ENCODE peak calls at places on chromosomes 1 and 21, in ten cellular contexts. K is OCI-LY7; I is stomach; V is body of pancreas; D is AG09309; P is CD8-positive, alpha-beta T cell; S is BJ; H is NT2/D1; N is right atrium auricular region; M is cardiac muscle cell. Y is an unnamed sample.

GRCh38 chr1:176111835-176112234 is 95.3 kb downstream of the COP1 start:
- DNase-seq in K (no peak), I (no peak), V (no peak), D (no peak), P (no peak), S (no peak), H (no peak), N (no peak), M (no peak), Y (no peak)

GRCh38 chr21:46600978-46601377 is 3.9 kb downstream of the S100B start:
- DNase-seq in K (no peak), I (no peak), V (no peak), D (no peak), P (no peak), S (no peak), H (no peak), N (no peak), M (no peak), Y (no peak)

GRCh38 chr1:206691604-206692003 is 6.9 kb downstream of the MAPKAPK2 start:
- DNase-seq in K (no peak), I (peak), V (peak), D (no peak), P (no peak), S (no peak), H (no peak), N (no peak), M (peak), Y (no peak)

GRCh38 chr1:26761217-26761616 is 26.5 kb upstream of the PIGV start:
- DNase-seq in K (no peak), I (no peak), V (no peak), D (no peak), P (no peak), S (no peak), H (no peak), N (no peak), M (no peak), Y (no peak)

GRCh38 chr1:35768350-35769187 is 1.2 kb downstream of the CLSPN start:
- DNase-seq in K (peak), I (no peak), V (no peak), D (no peak), P (no peak), S (no peak), H (peak), N (no peak), M (no peak), Y (no peak)

GRCh38 chr1:46638921-46639320 is 22.3 kb upstream of the MOB3C start:
- DNase-seq in K (no peak), I (no peak), V (no peak), D (no peak), P (no peak), S (no peak), H (no peak), N (no peak), M (no peak), Y (no peak)

GRCh38 chr1:10888791-10889627 is 92.6 kb upstream of the CASZ1 start:
- DNase-seq in K (no peak), I (no peak), V (no peak), D (no peak), P (no peak), S (no peak), H (no peak), N (no peak), M (no peak), Y (no peak)

GRCh38 chr1:89953072-89953626 is 41.8 kb upstream of the ZNF326 start:
- DNase-seq in K (peak), I (peak), V (peak), D (peak), P (peak), S (peak), H (no peak), N (no peak), M (peak), Y (no peak)

GRCh38 chr21:41777934-41778815 is 11.3 kb upstream of the RIPK4 start:
- DNase-seq in K (peak), I (peak), V (peak), D (peak), P (no peak), S (no peak), H (peak), N (peak), M (peak), Y (peak)

GRCh38 chr1:207088731-207089626 is at the start of gene C4BPB:
- DNase-seq in K (no peak), I (peak), V (peak), D (no peak), P (no peak), S (no peak), H (no peak), N (no peak), M (no peak), Y (no peak)

GRCh38 chr1:198352975-198353695 is 187.3 kb downstream of the ATP6V1G3 start:
- DNase-seq in K (no peak), I (no peak), V (no peak), D (no peak), P (no peak), S (no peak), H (no peak), N (no peak), M (no peak), Y (no peak)

GRCh38 chr1:37177230-37177864 is 143.0 kb upstream of the GRIK3 start:
- DNase-seq in K (peak), I (no peak), V (peak), D (no peak), P (no peak), S (no peak), H (peak), N (no peak), M (peak), Y (no peak)

GRCh38 chr1:220067246-220068204 is 21.2 kb upstream of the EPRS1 start:
- DNase-seq in K (no peak), I (no peak), V (no peak), D (no peak), P (no peak), S (no peak), H (no peak), N (no peak), M (no peak), Y (no peak)

GRCh38 chr1:76352741-76353435 is 278.3 kb downstream of the ST6GALNAC3 start:
- DNase-seq in K (no peak), I (no peak), V (no peak), D (no peak), P (no peak), S (no peak), H (no peak), N (no peak), M (no peak), Y (no peak)

GRCh38 chr1:60765204-60765603 is 317.2 kb upstream of the NFIA start:
- DNase-seq in K (peak), I (peak), V (peak), D (no peak), P (no peak), S (no peak), H (peak), N (no peak), M (peak), Y (no peak)

GRCh38 chr1:223716302-223716862 is 4.0 kb downstream of the CAPN2 start:
- DNase-seq in K (no peak), I (no peak), V (no peak), D (no peak), P (peak), S (no peak), H (no peak), N (no peak), M (no peak), Y (no peak)

GRCh38 chr1:94014635-94015488 is 105.6 kb upstream of the GCLM start:
- DNase-seq in K (no peak), I (no peak), V (no peak), D (peak), P (no peak), S (no peak), H (no peak), N (no peak), M (no peak), Y (no peak)

GRCh38 chr1:34500451-34500850 is 254.4 kb upstream of the GJB5 start:
- DNase-seq in K (no peak), I (no peak), V (no peak), D (no peak), P (no peak), S (no peak), H (peak), N (no peak), M (peak), Y (no peak)

GRCh38 chr1:92832537-92833160 is 809 bp downstream of the RPL5 start:
- DNase-seq in K (no peak), I (no peak), V (no peak), D (no peak), P (no peak), S (no peak), H (no peak), N (no peak), M (no peak), Y (no peak)

GRCh38 chr1:100526894-100527293 is 11.0 kb upstream of the GPR88 start:
- DNase-seq in K (no peak), I (no peak), V (no peak), D (no peak), P (no peak), S (no peak), H (no peak), N (no peak), M (no peak), Y (no peak)

GRCh38 chr1:245209658-245210415 is 55.1 kb downstream of the KIF26B start:
- DNase-seq in K (no peak), I (no peak), V (no peak), D (no peak), P (no peak), S (no peak), H (no peak), N (no peak), M (no peak), Y (no peak)
- H3K4me3 ChIP-seq in K (no peak), I (no peak), V (no peak), D (no peak), P (no peak), S (no peak), H (no peak), N (no peak), M (no peak), Y (no peak)

GRCh38 chr1:16151985-16152384 is 3.9 kb downstream of the EPHA2 start:
- DNase-seq in K (no peak), I (no peak), V (no peak), D (no peak), P (no peak), S (no peak), H (no peak), N (no peak), M (no peak), Y (no peak)

GRCh38 chr1:16153110-16153998 is 2.5 kb downstream of the EPHA2 start:
- DNase-seq in K (peak), I (no peak), V (no peak), D (no peak), P (no peak), S (no peak), H (no peak), N (no peak), M (no peak), Y (no peak)

GRCh38 chr1:16151200-16151708 is 4.6 kb downstream of the EPHA2 start:
- DNase-seq in K (peak), I (no peak), V (no peak), D (no peak), P (no peak), S (no peak), H (no peak), N (no peak), M (peak), Y (no peak)

GRCh38 chr1:16153999-16154673 is 1.7 kb downstream of the EPHA2 start:
- DNase-seq in K (no peak), I (no peak), V (no peak), D (no peak), P (no peak), S (no peak), H (no peak), N (no peak), M (no peak), Y (no peak)

GRCh38 chr1:16152521-16153087 is 3.3 kb downstream of the EPHA2 start:
- DNase-seq in K (no peak), I (no peak), V (no peak), D (no peak), P (no peak), S (no peak), H (no peak), N (no peak), M (no peak), Y (no peak)
- H3K4me3 ChIP-seq in K (no peak), I (peak), V (no peak), D (no peak), P (no peak), S (no peak), H (no peak), N (peak), M (no peak), Y (peak)

GRCh38 chr1:3161130-3161840 is 92.3 kb downstream of the PRDM16 start:
- DNase-seq in K (no peak), I (peak), V (no peak), D (no peak), P (no peak), S (no peak), H (no peak), N (no peak), M (no peak), Y (no peak)
- H3K4me3 ChIP-seq in K (no peak), I (no peak), V (no peak), D (no peak), P (peak), S (no peak), H (no peak), N (no peak), M (no peak), Y (peak)

DNA sequence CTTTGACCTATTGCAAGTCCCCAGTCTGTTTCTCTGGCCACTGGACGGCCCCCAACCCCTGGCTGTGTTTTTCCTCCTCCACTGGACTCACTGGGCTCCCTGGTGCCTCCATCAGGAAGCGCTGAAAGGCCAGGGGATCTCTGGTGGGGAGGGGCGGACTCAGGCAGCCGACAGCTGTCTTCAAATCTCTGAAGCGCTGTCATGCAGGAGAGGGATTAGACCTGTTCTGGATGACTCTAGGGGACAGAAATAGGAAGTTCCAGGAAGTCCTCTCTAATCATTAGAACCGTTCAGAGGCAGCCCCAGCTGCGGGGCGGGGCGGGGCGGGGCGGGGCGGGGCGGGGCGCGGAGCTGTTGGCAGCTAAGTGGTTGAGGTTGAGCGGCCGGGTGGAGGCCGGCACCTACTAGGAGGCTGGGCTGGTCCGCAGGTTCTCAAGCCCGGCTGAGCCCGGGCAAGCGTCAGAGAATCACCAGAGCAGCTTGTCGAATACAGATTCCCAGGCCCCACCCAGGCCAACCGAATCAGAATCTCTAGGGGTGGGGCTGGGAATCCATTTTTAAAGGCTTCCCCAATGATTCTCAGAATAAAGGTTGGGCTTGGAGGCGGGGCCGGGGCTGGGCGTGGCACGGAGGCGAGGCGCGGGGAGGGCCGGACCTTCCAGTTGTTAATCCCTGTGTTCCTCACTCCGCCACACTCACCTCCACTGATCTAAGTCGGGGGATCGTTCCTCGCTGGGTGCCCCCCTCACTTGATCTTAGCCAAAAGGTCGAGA is 11.4 kb upstream of the PHLDA3 start:
- DNase-seq in K (peak), I (peak), V (peak), D (no peak), P (peak), S (no peak), H (peak), N (no peak), M (peak), Y (peak)
- H3K4me3 ChIP-seq in K (peak), I (peak), V (no peak), D (peak), P (peak), S (peak), H (peak), N (peak), M (peak), Y (peak)

DNA sequence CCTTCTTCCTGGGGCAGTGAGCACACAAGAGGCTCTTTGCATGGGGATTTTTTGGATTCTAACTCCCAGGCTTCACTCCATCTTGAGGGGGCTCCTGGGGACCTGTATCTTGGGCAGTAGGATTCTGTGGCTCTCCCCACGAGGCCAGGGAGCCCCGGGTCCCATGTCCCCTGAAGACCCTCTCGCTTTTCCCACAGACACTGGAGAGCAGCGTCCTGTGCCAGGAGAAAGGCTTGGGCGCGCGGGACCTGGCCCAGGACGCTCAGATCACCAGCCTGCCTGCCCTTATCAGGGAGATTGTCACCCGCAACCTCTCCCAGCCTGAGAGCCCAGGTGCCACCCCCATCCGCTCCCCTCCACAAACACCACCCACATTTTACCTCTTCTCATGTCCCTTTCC is 735 bp downstream of the CROCC start:
- DNase-seq in K (no peak), I (no peak), V (no peak), D (no peak), P (no peak), S (no peak), H (no peak), N (no peak), M (no peak), Y (no peak)
- H3K4me3 ChIP-seq in K (peak), I (no peak), V (no peak), D (no peak), P (no peak), S (no peak), H (peak), N (no peak), M (no peak), Y (no peak)

GRCh38 chr1:110343249-110343648 is 4.1 kb downstream of the RBM15 start:
- DNase-seq in K (no peak), I (no peak), V (no peak), D (no peak), P (no peak), S (no peak), H (no peak), N (no peak), M (no peak), Y (no peak)

GRCh38 chr1:110346690-110347089 is 7.5 kb downstream of the RBM15 start:
- DNase-seq in K (peak), I (no peak), V (no peak), D (no peak), P (no peak), S (no peak), H (no peak), N (no peak), M (no peak), Y (no peak)

GRCh38 chr1:110341872-110342331 is 2.7 kb downstream of the RBM15 start:
- DNase-seq in K (no peak), I (no peak), V (no peak), D (no peak), P (no peak), S (no peak), H (peak), N (no peak), M (no peak), Y (no peak)

GRCh38 chr1:110345480-110345879 is 6.3 kb downstream of the RBM15 start:
- DNase-seq in K (no peak), I (no peak), V (no peak), D (no peak), P (no peak), S (no peak), H (no peak), N (no peak), M (no peak), Y (no peak)

GRCh38 chr1:110344152-110344551 is 5.0 kb downstream of the RBM15 start:
- DNase-seq in K (no peak), I (no peak), V (no peak), D (no peak), P (no peak), S (no peak), H (no peak), N (no peak), M (no peak), Y (no peak)
- H3K4me3 ChIP-seq in K (peak), I (peak), V (no peak), D (no peak), P (no peak), S (no peak), H (peak), N (no peak), M (no peak), Y (no peak)

GRCh38 chr1:172914517-172915144 is 136.1 kb downstream of the TNFSF18 start:
- DNase-seq in K (no peak), I (no peak), V (no peak), D (peak), P (no peak), S (peak), H (no peak), N (no peak), M (no peak), Y (no peak)

GRCh38 chr1:172915276-172915675 is 135.5 kb downstream of the TNFSF18 start:
- DNase-seq in K (no peak), I (no peak), V (no peak), D (no peak), P (no peak), S (no peak), H (no peak), N (no peak), M (no peak), Y (no peak)

GRCh38 chr1:172916126-172916525 is 134.6 kb downstream of the TNFSF18 start:
- DNase-seq in K (no peak), I (no peak), V (no peak), D (no peak), P (no peak), S (no peak), H (no peak), N (no peak), M (no peak), Y (no peak)

GRCh38 chr1:172918478-172918877 is 132.3 kb downstream of the TNFSF18 start:
- DNase-seq in K (no peak), I (no peak), V (no peak), D (no peak), P (no peak), S (no peak), H (no peak), N (no peak), M (no peak), Y (no peak)

GRCh38 chr1:172917972-172918371 is 132.8 kb downstream of the TNFSF18 start:
- DNase-seq in K (no peak), I (no peak), V (no peak), D (peak), P (no peak), S (peak), H (no peak), N (no peak), M (no peak), Y (no peak)
- H3K4me3 ChIP-seq in K (no peak), I (no peak), V (no peak), D (no peak), P (no peak), S (no peak), H (no peak), N (no peak), M (no peak), Y (no peak)

GRCh38 chr1:20785907-20786309 is 1.2 kb downstream of the HP1BP3 start:
- DNase-seq in K (peak), I (no peak), V (no peak), D (no peak), P (no peak), S (no peak), H (no peak), N (no peak), M (no peak), Y (no peak)

GRCh38 chr1:20787100-20787774 is at the start of gene HP1BP3:
- DNase-seq in K (peak), I (peak), V (peak), D (no peak), P (peak), S (no peak), H (no peak), N (peak), M (peak), Y (peak)

GRCh38 chr1:20788489-20788795 is 1.3 kb upstream of the HP1BP3 start:
- DNase-seq in K (no peak), I (no peak), V (no peak), D (no peak), P (no peak), S (no peak), H (no peak), N (no peak), M (no peak), Y (no peak)

GRCh38 chr1:20787775-20788488 is 825 bp upstream of the HP1BP3 start:
- DNase-seq in K (no peak), I (no peak), V (peak), D (peak), P (no peak), S (no peak), H (no peak), N (no peak), M (peak), Y (no peak)

DNA sequence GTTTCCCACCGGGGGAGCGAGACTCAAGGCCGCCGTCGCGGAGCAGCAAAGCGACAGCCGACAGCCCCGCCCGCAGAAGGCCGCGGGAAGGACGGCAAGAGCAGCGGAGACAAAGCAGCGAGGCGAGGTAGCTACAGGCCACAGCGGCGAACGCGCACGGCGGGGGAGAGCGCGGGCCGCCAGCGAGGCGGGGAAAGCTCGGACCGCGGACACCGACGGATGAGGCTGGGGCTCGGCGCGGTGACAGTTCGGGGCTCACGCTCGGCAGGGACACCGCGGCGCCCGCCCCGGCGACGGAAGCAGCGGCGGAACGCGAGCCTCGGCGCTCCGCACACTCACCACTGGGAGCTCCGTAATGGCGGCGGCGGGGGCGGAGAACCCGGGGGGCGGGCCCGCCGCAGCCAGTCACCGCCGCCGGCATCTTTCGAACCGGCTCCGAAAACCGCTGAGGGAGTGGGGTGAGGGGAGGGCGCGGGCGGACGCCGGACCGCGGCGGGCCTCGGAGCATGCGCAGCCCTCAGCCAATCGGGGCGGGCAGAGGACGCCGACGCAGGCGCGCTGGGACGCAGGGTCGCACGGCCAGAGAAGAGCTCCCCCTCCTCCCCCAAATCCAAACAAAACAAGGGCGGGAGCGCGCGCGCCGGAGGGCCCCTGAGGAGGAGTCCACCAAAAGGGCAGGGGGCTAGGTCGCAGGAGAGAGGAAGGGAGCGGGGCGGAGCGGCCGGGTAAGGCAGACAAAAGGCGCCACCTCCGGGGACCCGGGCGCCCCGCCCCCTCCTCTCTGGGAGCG is 602 bp downstream of the HP1BP3 start:
- DNase-seq in K (peak), I (peak), V (peak), D (peak), P (peak), S (peak), H (peak), N (peak), M (peak), Y (peak)
- H3K4me3 ChIP-seq in K (peak), I (peak), V (peak), D (peak), P (peak), S (peak), H (peak), N (peak), M (peak), Y (peak)

Y was measured in coronary artery.